ENCODE peak calls at places on chromosomes 11 and 22, in four cellular contexts. I, U, L and V are unnamed samples.

GRCh38 chr11:132284048-132284447 is 913.6 kb downstream of the NTM start:
- DNase-seq in I (no peak), U (no peak), L (no peak), V (no peak)

GRCh38 chr11:34627197-34627596 is 6.3 kb downstream of the EHF start:
- DNase-seq in L (no peak), U (no peak), I (no peak), V (no peak)

GRCh38 chr11:108906826-108907225 is 242.0 kb downstream of the DDX10 start:
- DNase-seq in I (peak; percentile 50), L (no peak), U (no peak), V (peak; percentile 26)

GRCh38 chr11:126140932-126141291 is 70.5 kb downstream of the RPUSD4 start:
- DNase-seq in L (peak; percentile 76), I (peak; percentile 85), U (peak; percentile 82), V (peak; percentile 33)

GRCh38 chr11:68342459-68343158 is 30.2 kb downstream of the LRP5 start:
- DNase-seq in I (no peak), U (no peak), L (no peak), V (no peak)

GRCh38 chr11:115941481-115941993 is 437.3 kb upstream of the CADM1 start:
- DNase-seq in L (peak; percentile 63), U (peak; percentile 94), I (peak; percentile 8), V (no peak)

GRCh38 chr11:47858169-47858543 is 10.0 kb upstream of the NUP160 start:
- DNase-seq in L (peak; percentile 89), I (peak; percentile 83), U (no peak), V (peak; percentile 89)

GRCh38 chr11:18100926-18101656 is 4.8 kb downstream of the SAAL1 start:
- DNase-seq in I (no peak), L (no peak), U (no peak), V (no peak)

GRCh38 chr11:119432484-119433368 is 9.8 kb upstream of the THY1 start:
- DNase-seq in U (no peak), I (peak; percentile 99), L (peak; percentile 89), V (peak; percentile 58)

GRCh38 chr11:14417975-14418374 is 59.0 kb upstream of the RRAS2 start:
- DNase-seq in I (peak; percentile 83), U (no peak), L (peak; percentile 33), V (no peak)

GRCh38 chr22:44137415-44137814 is 43.3 kb upstream of the PARVG start:
- DNase-seq in L (no peak), I (no peak), U (no peak), V (no peak)

GRCh38 chr22:33659423-33659822 is 260.9 kb downstream of the LARGE1 start:
- DNase-seq in I (peak; percentile 78), L (peak; percentile 62), U (no peak), V (no peak)

GRCh38 chr22:30430933-30431332 is 5.4 kb downstream of the MTFP1 start:
- DNase-seq in L (no peak), I (no peak), U (no peak), V (no peak)

GRCh38 chr11:76615950-76616349 is 54.6 kb downstream of the LRRC32 start:
- DNase-seq in L (peak; percentile 96), U (peak; percentile 89), I (no peak), V (peak; percentile 34)

GRCh38 chr11:114291847-114292680 is 4.1 kb upstream of the NNMT start:
- DNase-seq in L (peak; percentile 84), U (no peak), I (peak; percentile 84), V (peak; percentile 61)

GRCh38 chr22:25452116-25452700 is 112.3 kb upstream of the GRK3 start:
- DNase-seq in I (peak; percentile 15), L (peak; percentile 51), U (no peak), V (no peak)

GRCh38 chr11:86508604-86509471 is 134.2 kb downstream of the CCDC81 start:
- DNase-seq in L (no peak), U (no peak), I (peak; percentile 57), V (peak; percentile 27)

GRCh38 chr11:7672960-7673723 is at the start of gene CYB5R2:
- DNase-seq in I (peak; percentile 43), U (no peak), L (peak; percentile 71), V (no peak)

GRCh38 chr11:12724301-12725046 is 50.3 kb downstream of the TEAD1 start:
- DNase-seq in I (peak; percentile 95), L (peak; percentile 97), U (peak; percentile 92), V (peak; percentile 97)

GRCh38 chr22:46774456-46775363 is 12.3 kb downstream of the TBC1D22A start:
- DNase-seq in L (no peak), U (no peak), I (no peak), V (no peak)

GRCh38 chr11:29641201-29641600 is 375.6 kb downstream of the KCNA4 start:
- DNase-seq in I (peak; percentile 22), U (no peak), L (no peak), V (no peak)

GRCh38 chr22:27100789-27101188 is 443.4 kb downstream of the MIAT start:
- DNase-seq in U (no peak), I (no peak), L (peak; percentile 53), V (no peak)

GRCh38 chr22:28247667-28248363 is 328.8 kb upstream of the PITPNB start:
- DNase-seq in I (no peak), U (no peak), L (no peak), V (no peak)

GRCh38 chr22:46240917-46241316 is 9.2 kb downstream of the CDPF1 start:
- DNase-seq in I (no peak), U (no peak), L (no peak), V (no peak)

GRCh38 chr11:284081-285020 is 4.6 kb upstream of the PGGHG start:
- DNase-seq in I (no peak), L (no peak), U (no peak), V (no peak)
- TF ChIP-seq CTCF in I (no peak), L (no peak), U (no peak), V (no peak)

GRCh38 chr11:10881892-10882291 is 24.0 kb upstream of the ZBED5 start:
- DNase-seq in I (no peak), U (no peak), L (no peak), V (no peak)

GRCh38 chr11:10872097-10872496 is 14.2 kb upstream of the ZBED5 start:
- DNase-seq in U (no peak), I (no peak), L (no peak), V (no peak)

GRCh38 chr11:10875430-10876021 is 17.7 kb upstream of the ZBED5 start:
- DNase-seq in L (no peak), U (no peak), I (no peak), V (no peak)

GRCh38 chr11:10878408-10879214 is 20.8 kb upstream of the ZBED5 start:
- DNase-seq in I (peak; percentile 83), L (peak; percentile 88), U (no peak), V (peak; percentile 73)

DNA sequence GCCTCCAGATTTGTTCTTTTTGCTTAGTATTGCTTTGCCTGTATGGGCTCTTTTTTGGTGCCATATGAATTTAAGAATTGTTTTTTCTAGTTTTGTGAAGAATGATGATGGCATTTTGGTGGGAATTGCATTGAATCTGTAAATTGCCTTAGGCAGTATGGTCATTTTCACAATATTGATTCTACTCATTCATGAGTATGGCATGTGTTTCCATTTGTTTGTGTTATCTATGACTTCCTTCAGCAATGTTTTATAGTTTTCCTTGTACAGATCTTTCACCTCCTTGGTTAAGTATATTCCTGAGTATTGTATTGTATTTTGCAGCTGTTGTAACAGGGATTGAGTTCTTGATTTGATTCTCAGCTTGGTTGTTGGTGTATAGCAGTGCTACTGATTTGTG is 18.3 kb upstream of the ZBED5 start:
- DNase-seq in U (no peak), L (no peak), I (no peak), V (no peak)
- TF ChIP-seq CTCF in U (no peak), L (no peak), I (no peak), V (no peak)

DNA sequence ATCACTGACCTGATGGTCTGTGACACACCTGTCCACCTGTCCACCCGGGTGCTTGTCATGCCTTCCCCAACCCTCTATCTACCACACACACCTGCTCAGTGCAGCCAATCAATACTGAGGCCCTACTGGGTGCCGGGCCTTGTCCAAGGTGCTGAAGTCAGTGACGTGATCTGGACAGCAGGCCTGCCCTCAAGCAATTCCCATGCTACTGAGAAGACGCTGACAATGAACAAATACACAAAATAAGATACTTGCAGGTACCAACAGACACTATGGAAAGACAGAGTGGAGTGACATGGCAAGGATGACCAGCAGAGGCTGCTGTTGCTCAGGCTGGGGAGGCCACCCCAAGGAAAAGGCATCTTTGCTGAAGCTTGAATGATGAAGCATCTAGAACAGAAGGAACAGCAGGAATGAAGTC is 21.2 kb downstream of the PLAAT3 start:
- DNase-seq in L (peak; percentile 56), I (peak; percentile 41), U (no peak), V (peak; percentile 28)
- TF ChIP-seq CTCF in L (peak; percentile 79), I (peak; percentile 74), U (no peak), V (peak; percentile 52)

GRCh38 chr11:20443596-20443995 is 56.1 kb downstream of the PRMT3 start:
- DNase-seq in I (peak; percentile 37), U (no peak), L (peak; percentile 57), V (peak; percentile 32)
- TF ChIP-seq CTCF in I (peak; percentile 44), U (no peak), L (peak; percentile 31), V (peak; percentile 31)

GRCh38 chr11:71370020-71370747 is 78.0 kb downstream of the DHCR7 start:
- DNase-seq in L (no peak), U (no peak), I (no peak), V (no peak)

GRCh38 chr11:71373791-71374454 is 74.3 kb downstream of the DHCR7 start:
- DNase-seq in U (no peak), L (no peak), I (no peak), V (no peak)

GRCh38 chr11:71371674-71372069 is 76.5 kb downstream of the DHCR7 start:
- DNase-seq in I (no peak), U (no peak), L (no peak), V (no peak)

GRCh38 chr11:71370895-71371673 is 77.1 kb downstream of the DHCR7 start:
- DNase-seq in I (no peak), U (no peak), L (no peak), V (no peak)

DNA sequence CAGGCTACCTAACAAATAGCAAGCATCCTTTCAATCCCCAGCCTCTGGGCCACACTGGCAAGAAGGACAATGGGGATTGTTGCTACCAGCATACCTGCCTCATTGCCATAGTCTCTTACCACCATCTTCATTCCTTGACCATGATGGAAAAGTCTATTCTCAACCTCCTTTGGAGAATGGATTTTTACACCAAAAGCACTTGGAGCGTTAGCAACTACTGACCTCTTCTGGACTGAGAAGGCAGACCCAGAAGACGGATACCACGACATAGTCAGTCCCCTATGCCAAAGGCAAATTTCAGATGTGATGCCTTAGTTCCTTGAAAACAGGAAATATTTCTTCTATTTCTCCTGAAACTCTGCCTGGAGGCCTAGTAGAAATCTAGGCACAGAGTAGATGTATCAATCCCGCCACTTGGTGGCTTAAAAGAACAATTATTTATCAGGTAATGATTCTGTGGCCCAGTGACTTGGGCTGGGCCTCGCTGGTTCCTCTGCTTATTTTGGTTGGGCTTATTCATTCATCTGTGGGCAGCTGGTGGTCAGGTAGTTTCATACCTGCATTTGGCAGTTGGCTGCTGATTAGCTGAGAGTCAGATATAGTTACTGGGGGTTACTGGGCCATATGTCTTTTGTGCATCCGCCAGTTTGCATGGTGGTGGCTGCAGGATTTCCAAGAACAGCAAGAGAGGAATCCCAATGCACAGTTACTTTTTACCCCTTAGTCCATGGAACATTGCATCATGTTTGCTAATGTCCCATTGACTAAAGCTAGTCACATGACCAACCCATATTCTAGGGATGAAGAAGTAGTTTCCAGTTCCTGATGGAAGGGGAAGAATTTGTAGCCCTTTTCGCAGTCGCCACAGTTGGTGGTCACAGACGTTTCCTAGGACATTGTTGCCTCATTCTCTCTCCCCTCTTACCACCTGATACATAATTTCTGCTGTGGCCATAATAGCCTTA is 75.2 kb downstream of the DHCR7 start:
- DNase-seq in L (peak; percentile 43), I (peak; percentile 51), U (no peak), V (peak; percentile 18)
- TF ChIP-seq CTCF in L (peak; percentile 35), I (peak; percentile 60), U (no peak), V (peak; percentile 29)